ENCODE peak calls at places on chromosomes 11 and 22, in seven cellular contexts. G is A549, Q is H9, R is cardiac muscle cell, L is heart left ventricle, H is sigmoid colon, D is Karpas-422. E is an unnamed sample.

GRCh38 chr11:11579012-11579755 is 42.6 kb downstream of the GALNT18 start:
- DNase-seq in H (no peak), D (no peak), R (no peak), G (no peak), L (peak; percentile 14), Q (peak; percentile 28), E (no peak)

GRCh38 chr11:83545911-83546310 is 259.7 kb upstream of the CCDC90B start:
- DNase-seq in R (no peak), Q (no peak), L (no peak), H (no peak), G (no peak), D (no peak), E (peak; percentile 93)

GRCh38 chr11:86698634-86699033 is 26.2 kb upstream of the ME3 start:
- DNase-seq in G (no peak), L (no peak), D (no peak), R (no peak), H (no peak), Q (no peak), E (no peak)

GRCh38 chr11:72719144-72719543 is 33.1 kb downstream of the ARAP1 start:
- DNase-seq in G (no peak), L (no peak), H (no peak), R (peak; percentile 44), D (no peak), Q (no peak), E (no peak)

GRCh38 chr11:31237819-31238771 is 131.4 kb downstream of the DCDC1 start:
- DNase-seq in H (no peak), R (no peak), G (peak; percentile 18), Q (peak; percentile 41), L (no peak), D (no peak), E (peak; percentile 78)

GRCh38 chr11:101555366-101555765 is 28.4 kb downstream of the TRPC6 start:
- DNase-seq in Q (no peak), G (no peak), H (no peak), L (no peak), R (no peak), D (no peak), E (no peak)

GRCh38 chr11:34488855-34489557 is 24.6 kb downstream of the ELF5 start:
- DNase-seq in Q (no peak), H (no peak), G (no peak), D (no peak), R (no peak), L (no peak), E (no peak)

GRCh38 chr11:118091690-118092089 is 4.9 kb upstream of the SMIM35 start:
- DNase-seq in Q (no peak), R (no peak), H (no peak), G (no peak), D (no peak), L (no peak), E (no peak)

GRCh38 chr11:2762451-2762850 is 62.7 kb upstream of the KCNQ1OT1 start:
- DNase-seq in L (peak; percentile 4), D (no peak), R (no peak), G (no peak), H (no peak), Q (no peak), E (no peak)

GRCh38 chr11:46326813-46327416 is 20.3 kb upstream of the DGKZ start:
- DNase-seq in D (no peak), R (no peak), L (no peak), G (no peak), H (no peak), Q (no peak), E (no peak)

GRCh38 chr22:40919446-40919845 is 31.7 kb upstream of the RBX1 start:
- DNase-seq in R (no peak), Q (no peak), D (no peak), L (no peak), G (no peak), H (no peak), E (no peak)

GRCh38 chr11:129408865-129409444 is 33.3 kb downstream of the BARX2 start:
- DNase-seq in R (no peak), G (no peak), D (no peak), H (no peak), Q (no peak), L (no peak), E (no peak)

GRCh38 chr11:71444811-71445210 is 3.4 kb downstream of the DHCR7 start:
- DNase-seq in R (no peak), D (no peak), H (peak; percentile 17), G (no peak), L (no peak), Q (no peak), E (no peak)

GRCh38 chr11:75326439-75326810 is 25.0 kb downstream of the ARRB1 start:
- DNase-seq in G (peak; percentile 65), D (no peak), L (no peak), H (no peak), Q (no peak), R (no peak), E (no peak)

GRCh38 chr22:18983120-18983651 is 47.1 kb upstream of the PRODH start:
- DNase-seq in R (no peak), G (no peak), L (no peak), D (no peak), Q (no peak), H (peak; percentile 30), E (no peak)

GRCh38 chr11:76680517-76681425 is 10.2 kb upstream of the LRRC32 start:
- DNase-seq in L (peak; percentile 82), D (peak; percentile 90), G (peak; percentile 73), Q (peak; percentile 88), R (peak; percentile 90), H (peak; percentile 86), E (peak; percentile 85)

GRCh38 chr22:40122792-40123191 is 54.9 kb upstream of the TNRC6B start:
- DNase-seq in R (no peak), Q (no peak), L (no peak), H (no peak), D (no peak), G (no peak), E (no peak)

GRCh38 chr11:115496892-115497291 is 7.3 kb downstream of the CADM1 start:
- DNase-seq in H (no peak), R (no peak), Q (no peak), G (no peak), L (no peak), D (no peak), E (no peak)

GRCh38 chr22:23117890-23118646 is 23.7 kb downstream of the RSPH14 start:
- DNase-seq in R (no peak), H (no peak), G (no peak), Q (no peak), D (no peak), L (no peak), E (no peak)

GRCh38 chr22:39230261-39231196 is 14.3 kb downstream of the PDGFB start:
- DNase-seq in L (peak; percentile 54), G (no peak), Q (peak; percentile 80), R (no peak), D (no peak), H (no peak), E (no peak)

GRCh38 chr11:62556872-62557631 is 10.4 kb upstream of the AHNAK start:
- DNase-seq in Q (no peak), H (no peak), L (no peak), R (no peak), D (no peak), G (no peak), E (no peak)

GRCh38 chr11:134063096-134063495 is 5.8 kb upstream of the JAM3 start:
- DNase-seq in L (no peak), G (no peak), R (no peak), Q (no peak), H (no peak), D (no peak), E (no peak)

GRCh38 chr11:66068923-66069714 is 953 bp upstream of the PACS1 start:
- DNase-seq in Q (no peak), R (peak; percentile 57), H (no peak), G (peak; percentile 81), D (peak; percentile 89), L (peak; percentile 63), E (peak; percentile 79)

GRCh38 chr22:24355574-24355973 is 71.8 kb upstream of the ADORA2A start:
- DNase-seq in D (no peak), H (no peak), Q (no peak), G (no peak), R (no peak), L (no peak), E (no peak)

GRCh38 chr11:131506376-131506775 is 136.0 kb downstream of the NTM start:
- DNase-seq in L (no peak), D (no peak), Q (no peak), H (no peak), R (no peak), G (no peak), E (no peak)

GRCh38 chr22:41979423-41980250 is 10.4 kb downstream of the SEPTIN3 start:
- DNase-seq in H (no peak), G (no peak), Q (no peak), R (no peak), L (no peak), D (no peak), E (no peak)

GRCh38 chr22:41984006-41984405 is 14.6 kb upstream of the WBP2NL start:
- DNase-seq in D (no peak), H (no peak), Q (no peak), L (no peak), G (no peak), R (no peak), E (no peak)

GRCh38 chr22:41978732-41979131 is 9.5 kb downstream of the SEPTIN3 start:
- DNase-seq in Q (no peak), L (no peak), G (no peak), H (no peak), D (no peak), R (no peak), E (no peak)

GRCh38 chr22:41983516-41983915 is 14.3 kb downstream of the SEPTIN3 start:
- DNase-seq in Q (no peak), G (no peak), H (no peak), D (no peak), L (no peak), R (no peak), E (no peak)

DNA sequence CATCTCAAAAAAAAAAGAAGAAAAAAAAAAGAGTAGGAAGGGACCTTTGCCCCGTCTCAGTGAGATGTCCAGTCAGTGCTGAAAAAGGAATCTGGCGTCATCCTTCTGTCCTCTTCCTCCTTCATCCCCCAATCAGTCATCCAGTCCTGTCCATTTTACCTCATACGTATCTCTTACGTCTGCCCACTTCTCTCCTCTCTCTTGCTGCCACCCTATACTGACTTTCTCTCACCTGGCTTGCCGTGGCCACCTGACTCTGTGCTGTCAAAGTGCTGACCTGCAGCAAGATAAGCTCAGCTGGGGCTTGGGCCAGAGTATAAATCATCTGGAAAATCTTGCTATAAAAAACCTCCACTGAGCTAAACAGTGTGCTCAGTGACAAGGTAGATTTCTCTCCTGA is 13.6 kb downstream of the SEPTIN3 start:
- DNase-seq in D (no peak), H (no peak), L (no peak), Q (no peak), R (no peak), G (no peak), E (no peak)
- H3K27ac ChIP-seq in D (no peak overlapping the region), H (no peak overlapping the region), L (no peak overlapping the region), Q (no peak overlapping the region), R (no peak overlapping the region), G (no peak overlapping the region), E (no peak overlapping the region)

GRCh38 chr11:69823641-69824285 is 4.5 kb upstream of the FGF3 start:
- DNase-seq in G (no peak), L (no peak), R (peak; percentile 60), H (no peak), Q (no peak), D (no peak), E (no peak)
- H3K9me3 ChIP-seq in G (no peaks in the 10 kb centered on the region), L (no peaks in the 10 kb centered on the region), R (no peaks in the 10 kb centered on the region), H (no peaks in the 10 kb centered on the region), Q (no peaks in the 10 kb centered on the region), D (no peaks in the 10 kb centered on the region), E (no peaks in the 10 kb centered on the region)

GRCh38 chr11:1304376-1304775 is 5.1 kb downstream of the TOLLIP start:
- DNase-seq in H (no peak), L (no peak), G (peak; percentile 47), Q (no peak), D (no peak), R (peak; percentile 9), E (no peak)
- H3K27ac ChIP-seq in H (peak overlapping the region; percentile 68), L (no peak overlapping the region), G (peak overlapping the region; percentile 67), Q (no peak overlapping the region), D (no peak overlapping the region), R (peak overlapping the region; percentile 13), E (no peak overlapping the region)

GRCh38 chr22:47918936-47919505 is 1156.6 kb downstream of the TBC1D22A start:
- DNase-seq in D (no peak), L (no peak), Q (no peak), G (no peak), H (no peak), R (no peak), E (no peak)
- H3K9me3 ChIP-seq in D (no peaks in the 10 kb centered on the region), L (no peaks in the 10 kb centered on the region), Q (peaks cover 1% of the 10 kb centered on the region), G (no peaks in the 10 kb centered on the region), H (no peaks in the 10 kb centered on the region), R (no peaks in the 10 kb centered on the region), E (peaks cover under 1% of the 10 kb centered on the region)

E was measured in A673.